ENCODE peak calls at places on chromosomes 5 and 9, in five cellular contexts. W is K562, B is lower leg skin, D is progenitor cell of endocrine pancreas, F is mammary epithelial cell. O is an unnamed sample.

GRCh38 chr9:7150153-7150890 is 392.5 kb downstream of the KDM4C start:
- DNase-seq in W (no peak), B (no peak), D (no peak), F (no peak), O (no peak)

GRCh38 chr9:38047301-38048251 is 21.5 kb downstream of the SHB start:
- DNase-seq in W (peak; percentile 58), B (no peak), D (no peak), F (peak; percentile 81), O (no peak)

GRCh38 chr5:172553838-172554344 is 87.2 kb upstream of the NEURL1B start:
- DNase-seq in W (no peak), B (no peak), D (no peak), F (no peak), O (no peak)

GRCh38 chr9:92501671-92502393 is 19.5 kb upstream of the ASPN start:
- DNase-seq in W (peak; percentile 41), B (no peak), D (no peak), F (peak; percentile 38), O (no peak)

GRCh38 chr5:38554860-38555259 is 1.6 kb downstream of the LIFR start:
- DNase-seq in W (no peak), B (no peak), D (no peak), F (no peak), O (no peak)

GRCh38 chr9:84045481-84046097 is 65.0 kb downstream of the RMI1 start:
- DNase-seq in W (no peak), B (no peak), D (no peak), F (no peak), O (no peak)

GRCh38 chr5:60590172-60590571 is 109.8 kb downstream of the DEPDC1B start:
- DNase-seq in W (no peak), B (no peak), D (no peak), F (no peak), O (no peak)

GRCh38 chr5:2038337-2039179 is 155.8 kb upstream of the IRX4 start:
- DNase-seq in W (peak; percentile 97), B (peak; percentile 93), D (peak; percentile 94), F (peak; percentile 42), O (peak; percentile 89)

GRCh38 chr9:93123561-93124283 is 10.3 kb downstream of the NINJ1 start:
- DNase-seq in W (no peak), B (peak; percentile 83), D (no peak), F (no peak), O (no peak)

GRCh38 chr5:172370237-172370640 is 84.1 kb downstream of the SH3PXD2B start:
- DNase-seq in W (no peak), B (no peak), D (no peak), F (no peak), O (no peak)

GRCh38 chr9:120616961-120617636 is 37.1 kb upstream of the CDK5RAP2 start:
- DNase-seq in W (no peak), B (no peak), D (no peak), F (no peak), O (no peak)

GRCh38 chr9:136172412-136173079 is 32.4 kb downstream of the LHX3 start:
- DNase-seq in W (no peak), B (no peak), D (no peak), F (no peak), O (no peak)

GRCh38 chr9:129866373-129867137 is 31.3 kb downstream of the USP20 start:
- DNase-seq in W (no peak), B (no peak), D (no peak), F (no peak), O (no peak)

GRCh38 chr5:141825836-141826560 is 52.2 kb downstream of the PCDH1 start:
- DNase-seq in W (peak; percentile 61), B (no peak), D (no peak), F (no peak), O (no peak)

GRCh38 chr5:10611290-10611689 is 47.4 kb downstream of the ANKRD33B start:
- DNase-seq in W (peak; percentile 40), B (no peak), D (no peak), F (no peak), O (no peak)

GRCh38 chr5:66174338-66174737 is 30.2 kb downstream of the SREK1 start:
- DNase-seq in W (no peak), B (no peak), D (no peak), F (no peak), O (no peak)

GRCh38 chr5:128216860-128217531 is 133.4 kb downstream of the SLC12A2 start:
- DNase-seq in W (no peak), B (no peak), D (no peak), F (peak; percentile 91), O (peak; percentile 87)

GRCh38 chr9:123089790-123090189 is 56.3 kb downstream of the GPR21 start:
- DNase-seq in W (no peak), B (no peak), D (no peak), F (no peak), O (no peak)

GRCh38 chr9:123090198-123090896 is 56.9 kb downstream of the GPR21 start:
- DNase-seq in W (no peak), B (no peak), D (no peak), F (no peak), O (no peak)

GRCh38 chr9:123093141-123093540 is 59.7 kb downstream of the GPR21 start:
- DNase-seq in W (no peak), B (no peak), D (no peak), F (no peak), O (no peak)

GRCh38 chr9:123090956-123091355 is 57.5 kb downstream of the GPR21 start:
- DNase-seq in W (no peak), B (no peak), D (no peak), F (no peak), O (no peak)

DNA sequence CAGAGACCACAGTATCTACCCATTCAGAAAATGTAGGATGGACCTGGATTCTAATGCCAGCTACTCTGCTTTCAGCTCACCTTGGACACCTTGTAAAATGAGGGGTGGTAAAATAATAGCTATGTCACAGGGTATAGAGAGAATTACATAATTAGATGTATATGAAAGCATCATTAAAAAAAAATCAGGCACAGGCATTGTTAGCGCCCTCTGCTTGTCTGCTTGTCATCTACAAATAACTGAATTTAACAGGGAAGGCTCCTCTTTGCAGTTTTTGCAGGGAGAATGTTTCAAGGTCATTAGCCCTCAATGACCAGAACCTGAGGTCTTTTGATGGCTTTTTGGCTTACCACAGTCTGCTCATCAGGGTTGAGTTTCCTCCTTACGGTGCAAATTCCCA is 58.0 kb downstream of the GPR21 start:
- DNase-seq in W (no peak), B (no peak), D (no peak), F (no peak), O (no peak)
- TF ChIP-seq CTCF in W (no peak), B (no peak), D (no peak), F (peak; percentile 19), O (peak; percentile 42)

DNA sequence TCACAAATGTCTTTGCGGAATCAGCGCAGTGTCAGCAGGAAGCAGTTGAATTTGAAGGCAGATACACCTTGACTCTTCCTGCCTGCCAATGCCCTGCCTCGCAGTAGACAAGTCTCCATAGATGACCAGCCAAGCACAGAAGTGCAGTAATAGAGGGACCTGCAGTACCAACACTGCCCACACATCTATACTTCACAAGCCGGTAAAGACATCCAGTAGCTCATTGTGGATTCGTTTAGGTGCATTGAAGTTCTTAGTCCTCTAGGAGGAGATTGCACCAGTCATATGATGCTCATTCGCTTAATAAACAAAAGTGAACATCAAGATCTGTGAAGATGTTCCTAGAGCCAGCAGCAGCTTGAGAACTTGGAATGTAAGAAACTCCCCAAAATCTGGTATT is 7.1 kb upstream of the IFNA2 start:
- DNase-seq in W (no peak), B (no peak), D (no peak), F (peak; percentile 33), O (no peak)
- TF ChIP-seq CTCF in W (no peak), B (no peak), D (peak; percentile 51), F (peak; percentile 17), O (peak; percentile 29)

DNA sequence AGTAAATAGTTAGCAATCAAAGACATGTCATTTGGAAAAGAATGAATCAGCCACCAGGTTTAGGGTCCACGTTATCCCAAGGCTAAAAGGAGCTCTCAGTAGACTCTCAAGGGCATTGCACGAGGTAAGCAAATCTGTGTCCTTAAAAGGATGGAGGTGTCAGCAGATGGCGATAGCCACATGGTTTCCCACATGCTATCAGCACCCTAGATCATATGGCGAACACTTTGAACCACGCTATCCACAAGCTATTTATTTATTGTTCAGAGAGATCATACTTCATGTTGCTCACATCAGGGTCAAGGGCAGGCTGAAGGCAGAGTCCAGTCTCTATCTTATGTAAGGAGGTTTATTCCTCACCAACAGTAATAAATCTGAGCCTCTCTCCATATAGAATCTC is 43.7 kb downstream of the CDH6 start:
- DNase-seq in W (no peak), B (no peak), D (no peak), F (no peak), O (no peak)
- TF ChIP-seq CTCF in W (no peak), B (no peak), D (no peak), F (peak; percentile 19), O (no peak)

GRCh38 chr5:129951039-129951438 is 46.8 kb downstream of the CHSY3 start:
- DNase-seq in W (no peak), B (no peak), D (no peak), F (no peak), O (no peak)

GRCh38 chr5:129945031-129945430 is 40.8 kb downstream of the CHSY3 start:
- DNase-seq in W (no peak), B (no peak), D (no peak), F (peak; percentile 69), O (no peak)

DNA sequence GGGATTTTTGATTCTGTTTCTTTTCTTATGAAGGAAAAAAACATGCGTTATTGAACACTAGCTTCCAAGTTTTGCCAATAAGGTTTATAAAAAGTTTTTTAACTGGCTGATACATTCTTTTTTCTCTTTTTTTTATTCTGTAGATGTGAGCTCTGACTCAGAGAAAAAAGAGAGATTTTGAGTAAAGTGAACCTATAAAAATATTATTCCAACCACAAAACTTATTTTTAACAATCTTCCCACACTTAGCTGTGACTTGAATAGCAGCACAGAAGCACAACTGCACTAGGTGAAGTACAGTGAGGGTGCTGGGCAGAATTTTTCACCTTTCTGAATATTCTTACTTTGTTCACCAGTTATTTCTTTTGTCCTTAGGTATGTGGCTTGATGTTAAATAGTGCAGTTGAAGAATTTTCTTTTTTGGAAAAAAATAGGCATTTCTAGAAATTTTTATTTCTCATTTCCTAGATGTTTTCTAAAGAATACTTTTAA is 41.6 kb downstream of the CHSY3 start:
- DNase-seq in W (no peak), B (no peak), D (no peak), F (no peak), O (no peak)
- TF ChIP-seq CTCF in W (no peak), B (no peak), D (no peak), F (no peak), O (no peak)

O was measured in osteocyte.